ENCODE peak calls at places on chromosome 3, in five cellular contexts. One of them, this sample, is unnamed.

GRCh38 chr3:12294885-12295580 is 6.2 kb downstream of the PPARG start:
- DNase-seq in PC-9: peak
- DNase-seq in WTC11: no peak
- DNase-seq in CD8-positive, alpha-beta T cell: no peak
- DNase-seq in astrocyte of the spinal cord: peak
- DNase-seq in this sample: no peak

GRCh38 chr3:72483554-72484104 is 364.6 kb downstream of the SHQ1 start:
- DNase-seq in PC-9: no peak
- DNase-seq in astrocyte of the spinal cord: no peak
- DNase-seq in WTC11: no peak
- DNase-seq in CD8-positive, alpha-beta T cell: no peak
- DNase-seq in this sample: no peak

GRCh38 chr3:40290396-40290795 is 19.1 kb upstream of the EIF1B start:
- DNase-seq in WTC11: peak
- DNase-seq in CD8-positive, alpha-beta T cell: no peak
- DNase-seq in astrocyte of the spinal cord: no peak
- DNase-seq in PC-9: no peak
- DNase-seq in this sample: no peak

GRCh38 chr3:44992555-44993470 is 16.8 kb downstream of the EXOSC7 start:
- DNase-seq in CD8-positive, alpha-beta T cell: no peak
- DNase-seq in WTC11: peak
- DNase-seq in PC-9: no peak
- DNase-seq in astrocyte of the spinal cord: peak
- DNase-seq in this sample: no peak

GRCh38 chr3:110598847-110599490 is 472.6 kb upstream of the NECTIN3 start:
- DNase-seq in WTC11: no peak
- DNase-seq in astrocyte of the spinal cord: peak
- DNase-seq in PC-9: no peak
- DNase-seq in CD8-positive, alpha-beta T cell: no peak
- DNase-seq in this sample: no peak

GRCh38 chr3:126854666-126855065 is 128.2 kb upstream of the PLXNA1 start:
- DNase-seq in WTC11: no peak
- DNase-seq in astrocyte of the spinal cord: no peak
- DNase-seq in PC-9: no peak
- DNase-seq in CD8-positive, alpha-beta T cell: no peak
- DNase-seq in this sample: peak

GRCh38 chr3:147705626-147706025 is 296.5 kb downstream of the ZIC1 start:
- DNase-seq in PC-9: no peak
- DNase-seq in WTC11: no peak
- DNase-seq in CD8-positive, alpha-beta T cell: no peak
- DNase-seq in astrocyte of the spinal cord: no peak
- DNase-seq in this sample: no peak

GRCh38 chr3:189787622-189788021 is 156.4 kb downstream of the TP63 start:
- DNase-seq in PC-9: no peak
- DNase-seq in CD8-positive, alpha-beta T cell: no peak
- DNase-seq in astrocyte of the spinal cord: peak
- DNase-seq in WTC11: no peak
- DNase-seq in this sample: no peak

GRCh38 chr3:139654637-139655365 is 23.0 kb downstream of the NMNAT3 start:
- DNase-seq in WTC11: no peak
- DNase-seq in astrocyte of the spinal cord: no peak
- DNase-seq in PC-9: no peak
- DNase-seq in CD8-positive, alpha-beta T cell: no peak
- DNase-seq in this sample: no peak

GRCh38 chr3:8301977-8302589 is 199.5 kb upstream of the LMCD1 start:
- DNase-seq in WTC11: no peak
- DNase-seq in PC-9: peak
- DNase-seq in astrocyte of the spinal cord: peak
- DNase-seq in CD8-positive, alpha-beta T cell: no peak
- DNase-seq in this sample: no peak

GRCh38 chr3:49255112-49255511 is 21.9 kb downstream of the C3orf62 start:
- DNase-seq in astrocyte of the spinal cord: no peak
- DNase-seq in CD8-positive, alpha-beta T cell: no peak
- DNase-seq in WTC11: no peak
- DNase-seq in PC-9: no peak
- DNase-seq in this sample: no peak

GRCh38 chr3:13206799-13207577 is 133.8 kb upstream of the IQSEC1 start:
- DNase-seq in WTC11: no peak
- DNase-seq in CD8-positive, alpha-beta T cell: no peak
- DNase-seq in PC-9: no peak
- DNase-seq in astrocyte of the spinal cord: no peak
- DNase-seq in this sample: no peak

GRCh38 chr3:167304077-167304476 is 76.0 kb downstream of the ZBBX start:
- DNase-seq in PC-9: no peak
- DNase-seq in CD8-positive, alpha-beta T cell: no peak
- DNase-seq in astrocyte of the spinal cord: no peak
- DNase-seq in WTC11: no peak
- DNase-seq in this sample: no peak

GRCh38 chr3:13352621-13353131 is 67.4 kb downstream of the NUP210 start:
- DNase-seq in astrocyte of the spinal cord: no peak
- DNase-seq in CD8-positive, alpha-beta T cell: no peak
- DNase-seq in PC-9: no peak
- DNase-seq in WTC11: no peak
- DNase-seq in this sample: no peak

GRCh38 chr3:177673105-177673804 is 476.0 kb upstream of the TBL1XR1 start:
- DNase-seq in WTC11: no peak
- DNase-seq in CD8-positive, alpha-beta T cell: no peak
- DNase-seq in astrocyte of the spinal cord: peak
- DNase-seq in PC-9: no peak
- DNase-seq in this sample: no peak

GRCh38 chr3:50242371-50242770 is 6.4 kb downstream of the GNAI2 start:
- DNase-seq in WTC11: no peak
- DNase-seq in astrocyte of the spinal cord: no peak
- DNase-seq in CD8-positive, alpha-beta T cell: no peak
- DNase-seq in PC-9: no peak
- DNase-seq in this sample: no peak

GRCh38 chr3:46934508-46935167 is 41.9 kb downstream of the CCDC12 start:
- DNase-seq in CD8-positive, alpha-beta T cell: no peak
- DNase-seq in WTC11: no peak
- DNase-seq in PC-9: no peak
- DNase-seq in astrocyte of the spinal cord: peak
- DNase-seq in this sample: no peak

GRCh38 chr3:143170676-143171075 is 51.1 kb downstream of the CHST2 start:
- DNase-seq in CD8-positive, alpha-beta T cell: no peak
- DNase-seq in WTC11: no peak
- DNase-seq in astrocyte of the spinal cord: peak
- DNase-seq in PC-9: no peak
- DNase-seq in this sample: no peak

GRCh38 chr3:109597438-109597837 is 260.1 kb upstream of the DPPA4 start:
- DNase-seq in WTC11: no peak
- DNase-seq in astrocyte of the spinal cord: no peak
- DNase-seq in CD8-positive, alpha-beta T cell: no peak
- DNase-seq in PC-9: no peak
- DNase-seq in this sample: no peak

GRCh38 chr3:172705166-172705565 is 5.7 kb downstream of the NCEH1 start:
- DNase-seq in CD8-positive, alpha-beta T cell: no peak
- DNase-seq in astrocyte of the spinal cord: no peak
- DNase-seq in PC-9: no peak
- DNase-seq in WTC11: no peak
- DNase-seq in this sample: no peak

GRCh38 chr3:194974468-194975135 is 288.9 kb downstream of the FAM43A start:
- DNase-seq in CD8-positive, alpha-beta T cell: no peak
- DNase-seq in PC-9: no peak
- DNase-seq in astrocyte of the spinal cord: no peak
- DNase-seq in WTC11: no peak
- DNase-seq in this sample: peak

GRCh38 chr3:39727415-39727814 is 82.0 kb upstream of the MYRIP start:
- DNase-seq in astrocyte of the spinal cord: no peak
- DNase-seq in PC-9: no peak
- DNase-seq in CD8-positive, alpha-beta T cell: no peak
- DNase-seq in WTC11: peak
- DNase-seq in this sample: no peak

GRCh38 chr3:94405258-94406035 is 342.6 kb downstream of the NSUN3 start:
- DNase-seq in WTC11: no peak
- DNase-seq in PC-9: no peak
- DNase-seq in CD8-positive, alpha-beta T cell: no peak
- DNase-seq in astrocyte of the spinal cord: peak
- DNase-seq in this sample: no peak

GRCh38 chr3:4001976-4002375 is 202.7 kb downstream of the LRRN1 start:
- DNase-seq in astrocyte of the spinal cord: no peak
- DNase-seq in CD8-positive, alpha-beta T cell: no peak
- DNase-seq in PC-9: no peak
- DNase-seq in WTC11: no peak
- DNase-seq in this sample: no peak

GRCh38 chr3:171806200-171807128 is 3.8 kb downstream of the PLD1 start:
- DNase-seq in WTC11: no peak
- DNase-seq in astrocyte of the spinal cord: peak
- DNase-seq in CD8-positive, alpha-beta T cell: no peak
- DNase-seq in PC-9: peak
- DNase-seq in this sample: no peak

GRCh38 chr3:31448882-31449243 is 83.9 kb upstream of the STT3B start:
- DNase-seq in WTC11: no peak
- DNase-seq in astrocyte of the spinal cord: no peak
- DNase-seq in PC-9: no peak
- DNase-seq in CD8-positive, alpha-beta T cell: no peak
- DNase-seq in this sample: no peak

GRCh38 chr3:106386050-106386449 is 517.2 kb upstream of the CBLB start:
- DNase-seq in WTC11: no peak
- DNase-seq in astrocyte of the spinal cord: no peak
- DNase-seq in CD8-positive, alpha-beta T cell: no peak
- DNase-seq in PC-9: no peak
- DNase-seq in this sample: no peak

GRCh38 chr3:67104388-67104787 is 106.3 kb downstream of the KBTBD8 start:
- DNase-seq in WTC11: no peak
- DNase-seq in astrocyte of the spinal cord: no peak
- DNase-seq in PC-9: no peak
- DNase-seq in CD8-positive, alpha-beta T cell: no peak
- DNase-seq in this sample: no peak

DNA sequence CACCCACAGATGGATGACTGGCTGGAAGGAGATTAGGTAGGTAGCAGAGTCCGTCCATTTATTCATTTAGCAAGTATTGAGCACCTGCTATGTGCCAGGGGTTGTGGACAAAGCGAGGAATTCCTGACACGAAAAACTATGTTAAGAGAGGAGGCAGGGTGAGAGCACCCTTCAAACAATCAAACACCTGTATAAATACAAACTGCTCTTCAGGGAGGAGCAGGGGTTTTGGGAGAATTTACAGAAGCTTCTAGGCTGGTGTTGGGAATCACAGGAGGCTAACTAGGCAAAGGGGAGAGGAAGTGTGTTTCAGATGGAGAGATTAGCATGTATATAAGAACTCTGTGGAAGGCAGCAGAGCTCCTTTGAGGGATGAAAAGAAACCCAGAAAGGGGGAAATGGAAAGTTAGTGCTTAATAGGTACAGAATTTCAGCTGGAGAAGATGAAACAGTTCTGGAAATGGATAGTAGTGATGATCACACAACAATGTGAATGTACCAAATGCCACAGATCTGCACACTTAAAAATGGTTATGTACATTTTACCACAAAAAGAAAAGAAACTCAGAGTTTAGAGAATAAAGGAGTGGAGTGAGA is 805 bp upstream of the SEC22C start:
- DNase-seq in CD8-positive, alpha-beta T cell: no peak
- DNase-seq in WTC11: no peak
- DNase-seq in PC-9: peak
- DNase-seq in astrocyte of the spinal cord: no peak
- DNase-seq in this sample: no peak
- TF ChIP-seq CTCF in CD8-positive, alpha-beta T cell: no peak
- TF ChIP-seq CTCF in WTC11: no peak
- TF ChIP-seq CTCF in PC-9: no peak
- TF ChIP-seq CTCF in astrocyte of the spinal cord: no peak
- TF ChIP-seq CTCF in this sample: no peak

GRCh38 chr3:129441782-129442181 is 1.8 kb downstream of the IFT122 start:
- DNase-seq in astrocyte of the spinal cord: peak
- DNase-seq in CD8-positive, alpha-beta T cell: no peak
- DNase-seq in WTC11: no peak
- DNase-seq in PC-9: no peak
- DNase-seq in this sample: no peak
- TF ChIP-seq CTCF in astrocyte of the spinal cord: no peak
- TF ChIP-seq CTCF in CD8-positive, alpha-beta T cell: no peak
- TF ChIP-seq CTCF in WTC11: no peak
- TF ChIP-seq CTCF in PC-9: no peak
- TF ChIP-seq CTCF in this sample: peak

GRCh38 chr3:10366681-10367101 is 45.8 kb upstream of the SEC13 start:
- DNase-seq in astrocyte of the spinal cord: peak
- DNase-seq in WTC11: no peak
- DNase-seq in CD8-positive, alpha-beta T cell: no peak
- DNase-seq in PC-9: peak
- DNase-seq in this sample: no peak
- TF ChIP-seq CTCF in astrocyte of the spinal cord: no peak
- TF ChIP-seq CTCF in WTC11: no peak
- TF ChIP-seq CTCF in CD8-positive, alpha-beta T cell: no peak
- TF ChIP-seq CTCF in PC-9: no peak
- TF ChIP-seq CTCF in this sample: no peak

DNA sequence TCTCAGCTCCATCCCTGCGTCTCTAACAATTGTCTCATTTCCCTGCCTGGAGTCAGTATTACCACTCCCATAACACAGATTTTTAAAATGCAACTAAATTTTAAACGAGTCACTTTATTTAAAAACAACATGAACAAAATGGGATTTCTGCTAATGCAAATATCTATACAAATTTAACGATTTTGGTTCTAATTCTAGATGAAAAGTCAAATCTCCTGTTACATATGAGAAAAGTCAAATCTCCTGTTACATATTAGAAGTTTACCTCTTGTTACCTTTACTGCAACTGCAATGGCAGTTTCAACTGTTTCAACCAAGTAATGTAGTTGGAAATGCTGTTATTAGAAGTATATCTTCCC is 578 bp upstream of the RPL39L start:
- DNase-seq in CD8-positive, alpha-beta T cell: no peak
- DNase-seq in WTC11: no peak
- DNase-seq in astrocyte of the spinal cord: no peak
- DNase-seq in PC-9: no peak
- DNase-seq in this sample: no peak
- TF ChIP-seq CTCF in CD8-positive, alpha-beta T cell: peak
- TF ChIP-seq CTCF in WTC11: no peak
- TF ChIP-seq CTCF in astrocyte of the spinal cord: no peak
- TF ChIP-seq CTCF in PC-9: peak
- TF ChIP-seq CTCF in this sample: no peak

GRCh38 chr3:123015596-123015995 is 12.0 kb downstream of the SEMA5B start:
- DNase-seq in PC-9: no peak
- DNase-seq in astrocyte of the spinal cord: no peak
- DNase-seq in WTC11: no peak
- DNase-seq in CD8-positive, alpha-beta T cell: no peak
- DNase-seq in this sample: no peak
- TF ChIP-seq CTCF in PC-9: peak
- TF ChIP-seq CTCF in astrocyte of the spinal cord: no peak
- TF ChIP-seq CTCF in WTC11: no peak
- TF ChIP-seq CTCF in CD8-positive, alpha-beta T cell: no peak
- TF ChIP-seq CTCF in this sample: no peak

DNA sequence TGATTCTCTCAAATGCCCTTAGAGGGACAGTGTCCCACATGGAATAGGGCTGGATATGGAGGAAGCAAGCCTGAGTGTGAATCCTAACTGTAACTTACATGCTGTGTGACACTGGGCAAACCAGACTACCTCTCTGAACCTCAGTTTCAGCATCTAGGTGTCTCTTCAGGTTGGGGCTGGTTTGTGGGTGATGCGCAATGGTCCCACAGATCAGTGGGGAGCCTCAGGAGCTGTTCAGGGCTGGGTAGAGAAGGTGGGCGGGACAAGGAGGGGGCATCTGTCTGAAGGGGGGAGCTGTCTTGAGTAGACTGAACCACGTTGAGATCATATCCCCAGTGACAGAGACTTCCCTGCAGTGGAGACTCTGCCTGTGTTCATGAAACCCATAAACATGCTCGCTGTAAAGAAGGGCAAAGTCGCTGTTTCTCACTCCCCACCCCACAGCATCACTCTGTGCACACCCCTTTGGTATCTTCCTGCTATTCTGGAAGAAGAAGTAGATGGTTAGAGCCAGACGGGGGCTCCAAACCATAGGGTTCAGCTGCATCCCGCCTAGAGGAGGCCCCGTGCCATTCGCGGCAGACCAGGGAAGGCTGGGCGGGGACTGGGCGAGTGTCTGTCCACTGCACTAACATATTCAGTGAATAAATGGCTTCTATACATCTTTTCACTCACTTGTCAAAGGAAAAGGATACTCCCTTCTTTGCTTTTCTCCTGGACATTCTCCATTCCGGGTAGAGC is 28.4 kb downstream of the SRPRB start:
- DNase-seq in astrocyte of the spinal cord: no peak
- DNase-seq in WTC11: no peak
- DNase-seq in CD8-positive, alpha-beta T cell: no peak
- DNase-seq in PC-9: no peak
- DNase-seq in this sample: peak
- TF ChIP-seq CTCF in astrocyte of the spinal cord: no peak
- TF ChIP-seq CTCF in WTC11: no peak
- TF ChIP-seq CTCF in CD8-positive, alpha-beta T cell: no peak
- TF ChIP-seq CTCF in PC-9: no peak
- TF ChIP-seq CTCF in this sample: no peak